ENCODE peak calls at places on chromosomes 13 and 19, in seven cellular contexts. One of them, this sample, is unnamed.

GRCh38 chr19:18401580-18402112 is 4.2 kb upstream of the LRRC25 start:
- DNase-seq in choroid plexus epithelial cell: peak; percentile 84
- DNase-seq in T-cell: no peak
- DNase-seq in HEK293T: peak; percentile 40
- DNase-seq in activated CD4-positive, alpha-beta memory T cell treated with anti-CD3 and anti-CD28 coated beads, Interleukin-2, amount 10 ng/mL, durations not matched to agents 7 days and 5 days: no peak
- DNase-seq in activated naive CD4-positive, alpha-beta T cell treated with anti-CD3 and anti-CD28 coated beads, Interleukin-2, amount 50 U/mL, for 72 hours: no peak
- DNase-seq in stimulated activated CD4-positive, alpha-beta T cell treated with anti-CD3 and anti-CD28 coated beads, TNF-alpha, amount 100 ng/mL, for 48 hours: no peak
- DNase-seq in this sample: peak; percentile 69

GRCh38 chr13:18236528-18236815 is 945.2 kb downstream of the TUBA3C start:
- DNase-seq in activated CD4-positive, alpha-beta memory T cell treated with anti-CD3 and anti-CD28 coated beads, Interleukin-2, amount 10 ng/mL, durations not matched to agents 7 days and 5 days: no peak
- DNase-seq in stimulated activated CD4-positive, alpha-beta T cell treated with anti-CD3 and anti-CD28 coated beads, TNF-alpha, amount 100 ng/mL, for 48 hours: no peak
- DNase-seq in choroid plexus epithelial cell: no peak
- DNase-seq in T-cell: no peak
- DNase-seq in HEK293T: no peak
- DNase-seq in activated naive CD4-positive, alpha-beta T cell treated with anti-CD3 and anti-CD28 coated beads, Interleukin-2, amount 50 U/mL, for 72 hours: no peak
- DNase-seq in this sample: no peak

GRCh38 chr13:28046981-28047380 is 53.4 kb downstream of the FLT3 start:
- DNase-seq in activated CD4-positive, alpha-beta memory T cell treated with anti-CD3 and anti-CD28 coated beads, Interleukin-2, amount 10 ng/mL, durations not matched to agents 7 days and 5 days: no peak
- DNase-seq in HEK293T: no peak
- DNase-seq in choroid plexus epithelial cell: peak; percentile 90
- DNase-seq in stimulated activated CD4-positive, alpha-beta T cell treated with anti-CD3 and anti-CD28 coated beads, TNF-alpha, amount 100 ng/mL, for 48 hours: no peak
- DNase-seq in activated naive CD4-positive, alpha-beta T cell treated with anti-CD3 and anti-CD28 coated beads, Interleukin-2, amount 50 U/mL, for 72 hours: no peak
- DNase-seq in T-cell: no peak
- DNase-seq in this sample: peak; percentile 94

GRCh38 chr13:30850204-30850866 is 55.7 kb upstream of the MEDAG start:
- DNase-seq in activated CD4-positive, alpha-beta memory T cell treated with anti-CD3 and anti-CD28 coated beads, Interleukin-2, amount 10 ng/mL, durations not matched to agents 7 days and 5 days: no peak
- DNase-seq in HEK293T: no peak
- DNase-seq in stimulated activated CD4-positive, alpha-beta T cell treated with anti-CD3 and anti-CD28 coated beads, TNF-alpha, amount 100 ng/mL, for 48 hours: no peak
- DNase-seq in choroid plexus epithelial cell: peak; percentile 31
- DNase-seq in activated naive CD4-positive, alpha-beta T cell treated with anti-CD3 and anti-CD28 coated beads, Interleukin-2, amount 50 U/mL, for 72 hours: no peak
- DNase-seq in T-cell: no peak
- DNase-seq in this sample: no peak

GRCh38 chr19:29952127-29952526 is 10.1 kb downstream of the URI1 start:
- DNase-seq in T-cell: no peak
- DNase-seq in activated CD4-positive, alpha-beta memory T cell treated with anti-CD3 and anti-CD28 coated beads, Interleukin-2, amount 10 ng/mL, durations not matched to agents 7 days and 5 days: no peak
- DNase-seq in choroid plexus epithelial cell: peak; percentile 14
- DNase-seq in stimulated activated CD4-positive, alpha-beta T cell treated with anti-CD3 and anti-CD28 coated beads, TNF-alpha, amount 100 ng/mL, for 48 hours: no peak
- DNase-seq in activated naive CD4-positive, alpha-beta T cell treated with anti-CD3 and anti-CD28 coated beads, Interleukin-2, amount 50 U/mL, for 72 hours: no peak
- DNase-seq in HEK293T: no peak
- DNase-seq in this sample: no peak

GRCh38 chr19:51091895-51092873 is 9.5 kb upstream of the KLK14 start:
- DNase-seq in HEK293T: no peak
- DNase-seq in choroid plexus epithelial cell: no peak
- DNase-seq in activated naive CD4-positive, alpha-beta T cell treated with anti-CD3 and anti-CD28 coated beads, Interleukin-2, amount 50 U/mL, for 72 hours: no peak
- DNase-seq in stimulated activated CD4-positive, alpha-beta T cell treated with anti-CD3 and anti-CD28 coated beads, TNF-alpha, amount 100 ng/mL, for 48 hours: no peak
- DNase-seq in activated CD4-positive, alpha-beta memory T cell treated with anti-CD3 and anti-CD28 coated beads, Interleukin-2, amount 10 ng/mL, durations not matched to agents 7 days and 5 days: no peak
- DNase-seq in T-cell: no peak
- DNase-seq in this sample: no peak

GRCh38 chr19:48997972-48998371 is 4.3 kb downstream of the RUVBL2 start:
- DNase-seq in HEK293T: peak; percentile 63
- DNase-seq in T-cell: peak; percentile 39
- DNase-seq in activated CD4-positive, alpha-beta memory T cell treated with anti-CD3 and anti-CD28 coated beads, Interleukin-2, amount 10 ng/mL, durations not matched to agents 7 days and 5 days: peak; percentile 71
- DNase-seq in stimulated activated CD4-positive, alpha-beta T cell treated with anti-CD3 and anti-CD28 coated beads, TNF-alpha, amount 100 ng/mL, for 48 hours: no peak
- DNase-seq in activated naive CD4-positive, alpha-beta T cell treated with anti-CD3 and anti-CD28 coated beads, Interleukin-2, amount 50 U/mL, for 72 hours: no peak
- DNase-seq in choroid plexus epithelial cell: peak; percentile 75
- DNase-seq in this sample: peak; percentile 45

GRCh38 chr19:6481541-6482342 is at the start of gene DENND1C:
- DNase-seq in activated naive CD4-positive, alpha-beta T cell treated with anti-CD3 and anti-CD28 coated beads, Interleukin-2, amount 50 U/mL, for 72 hours: peak; percentile 77
- DNase-seq in HEK293T: peak; percentile 60
- DNase-seq in T-cell: peak; percentile 76
- DNase-seq in stimulated activated CD4-positive, alpha-beta T cell treated with anti-CD3 and anti-CD28 coated beads, TNF-alpha, amount 100 ng/mL, for 48 hours: peak; percentile 38
- DNase-seq in choroid plexus epithelial cell: peak; percentile 32
- DNase-seq in activated CD4-positive, alpha-beta memory T cell treated with anti-CD3 and anti-CD28 coated beads, Interleukin-2, amount 10 ng/mL, durations not matched to agents 7 days and 5 days: peak; percentile 83
- DNase-seq in this sample: no peak

GRCh38 chr19:17555929-17556813 is 722 bp downstream of the COLGALT1 start:
- DNase-seq in activated CD4-positive, alpha-beta memory T cell treated with anti-CD3 and anti-CD28 coated beads, Interleukin-2, amount 10 ng/mL, durations not matched to agents 7 days and 5 days: peak; percentile 36
- DNase-seq in T-cell: peak; percentile 21
- DNase-seq in choroid plexus epithelial cell: peak; percentile 65
- DNase-seq in stimulated activated CD4-positive, alpha-beta T cell treated with anti-CD3 and anti-CD28 coated beads, TNF-alpha, amount 100 ng/mL, for 48 hours: no peak
- DNase-seq in activated naive CD4-positive, alpha-beta T cell treated with anti-CD3 and anti-CD28 coated beads, Interleukin-2, amount 50 U/mL, for 72 hours: peak; percentile 68
- DNase-seq in HEK293T: no peak
- DNase-seq in this sample: peak; percentile 44

GRCh38 chr19:35513231-35513974 is at the start of gene DMKN:
- DNase-seq in choroid plexus epithelial cell: peak; percentile 65
- DNase-seq in HEK293T: no peak
- DNase-seq in activated naive CD4-positive, alpha-beta T cell treated with anti-CD3 and anti-CD28 coated beads, Interleukin-2, amount 50 U/mL, for 72 hours: no peak
- DNase-seq in T-cell: no peak
- DNase-seq in stimulated activated CD4-positive, alpha-beta T cell treated with anti-CD3 and anti-CD28 coated beads, TNF-alpha, amount 100 ng/mL, for 48 hours: no peak
- DNase-seq in activated CD4-positive, alpha-beta memory T cell treated with anti-CD3 and anti-CD28 coated beads, Interleukin-2, amount 10 ng/mL, durations not matched to agents 7 days and 5 days: no peak
- DNase-seq in this sample: peak; percentile 58

GRCh38 chr13:92967923-92968322 is 258.7 kb upstream of the GPC6 start:
- DNase-seq in activated CD4-positive, alpha-beta memory T cell treated with anti-CD3 and anti-CD28 coated beads, Interleukin-2, amount 10 ng/mL, durations not matched to agents 7 days and 5 days: no peak
- DNase-seq in stimulated activated CD4-positive, alpha-beta T cell treated with anti-CD3 and anti-CD28 coated beads, TNF-alpha, amount 100 ng/mL, for 48 hours: no peak
- DNase-seq in HEK293T: no peak
- DNase-seq in T-cell: no peak
- DNase-seq in activated naive CD4-positive, alpha-beta T cell treated with anti-CD3 and anti-CD28 coated beads, Interleukin-2, amount 50 U/mL, for 72 hours: no peak
- DNase-seq in choroid plexus epithelial cell: peak; percentile 31
- DNase-seq in this sample: peak; percentile 16

This sample was measured in IMR-90.